ENCODE peak calls at places on chromosome 16, in nine cellular contexts. U is choroid plexus epithelial cell; J is putamen; E is HuH-7; H is A172; Z is stimulated activated CD4-positive, alpha-beta T cell treated with anti-CD3 and anti-CD28 coated beads, Interleukin-1b, Interleukin-23, amount 100 ng/mL, for 4 hours; C is GM10248; F is activated naive CD4-positive, alpha-beta T cell treated with anti-CD3 and anti-CD28 coated beads, Interleukin-2, amount 50 U/mL, for 16 hours; W is foreskin fibroblast. M is an unnamed sample.

GRCh38 chr16:50861926-50862325 is 120.0 kb downstream of the CYLD start:
- DNase-seq in Z (no peak), F (no peak), E (no peak), C (no peak), H (peak), W (peak), J (no peak), U (peak), M (peak)

GRCh38 chr16:13376174-13376573 is 474.8 kb downstream of the SHISA9 start:
- DNase-seq in J (no peak), U (no peak), H (no peak), F (no peak), C (peak), Z (no peak), E (no peak), W (no peak), M (no peak)

GRCh38 chr16:14063618-14064581 is 7.2 kb upstream of the MRTFB start:
- DNase-seq in Z (no peak), U (no peak), W (no peak), C (no peak), J (no peak), F (no peak), E (no peak), H (no peak), M (no peak)

GRCh38 chr16:28063611-28064061 is at the start of gene GSG1L:
- DNase-seq in E (no peak), H (no peak), J (no peak), W (no peak), C (no peak), Z (no peak), U (no peak), F (no peak), M (no peak)

GRCh38 chr16:51657844-51658243 is 506.8 kb upstream of the SALL1 start:
- DNase-seq in F (no peak), E (no peak), Z (no peak), C (no peak), H (no peak), W (no peak), U (no peak), J (no peak), M (peak)

GRCh38 chr16:22055881-22056280 is 36.5 kb upstream of the VWA3A start:
- DNase-seq in E (peak), U (peak), F (no peak), W (no peak), J (no peak), H (no peak), C (no peak), Z (no peak), M (no peak)

GRCh38 chr16:46607529-46607928 is 13.7 kb downstream of the SHCBP1 start:
- DNase-seq in W (peak), C (no peak), E (no peak), F (no peak), Z (no peak), U (peak), J (peak), H (peak), M (peak)

GRCh38 chr16:73951541-73951940 is 345.1 kb upstream of the PSMD7 start:
- DNase-seq in J (no peak), Z (no peak), U (peak), E (no peak), F (no peak), H (no peak), C (no peak), W (no peak), M (no peak)

GRCh38 chr16:77499373-77500285 is 64.8 kb upstream of the ADAMTS18 start:
- DNase-seq in U (peak), C (no peak), F (no peak), H (peak), E (no peak), W (no peak), J (no peak), Z (no peak), M (no peak)

GRCh38 chr16:55501549-55502322 is 7.1 kb upstream of the LPCAT2 start:
- DNase-seq in Z (no peak), F (no peak), C (peak), W (no peak), J (no peak), H (no peak), U (no peak), E (no peak), M (no peak)

GRCh38 chr16:53501216-53501859 is 1.7 kb downstream of the AKTIP start:
- DNase-seq in E (no peak), J (no peak), Z (no peak), C (no peak), F (no peak), H (no peak), W (no peak), U (peak), M (no peak)

GRCh38 chr16:27446721-27447120 is 44.7 kb downstream of the IL21R start:
- DNase-seq in J (no peak), W (no peak), U (no peak), F (peak), Z (peak), E (no peak), H (no peak), C (no peak), M (no peak)

GRCh38 chr16:72763927-72764628 is 283.9 kb downstream of the ZFHX3 start:
- DNase-seq in Z (no peak), U (no peak), W (no peak), J (no peak), C (no peak), F (no peak), E (no peak), H (no peak), M (no peak)

GRCh38 chr16:53932975-53933374 is 229.0 kb downstream of the FTO start:
- DNase-seq in W (no peak), Z (no peak), C (no peak), J (no peak), F (no peak), H (no peak), U (no peak), E (no peak), M (no peak)

GRCh38 chr16:84041881-84042280 is 714 bp downstream of the SLC38A8 start:
- DNase-seq in Z (no peak), U (no peak), H (no peak), E (no peak), J (no peak), W (no peak), F (no peak), C (no peak), M (no peak)

GRCh38 chr16:5020551-5020950 is 13.2 kb downstream of the NAGPA start:
- DNase-seq in W (no peak), H (no peak), E (no peak), U (no peak), Z (no peak), F (no peak), J (peak), C (no peak), M (no peak)

GRCh38 chr16:3706253-3707145 is 10.8 kb downstream of the TRAP1 start:
- DNase-seq in E (no peak), F (no peak), U (peak), W (no peak), Z (no peak), J (no peak), H (no peak), C (no peak), M (no peak)

GRCh38 chr16:87549627-87550509 is 52.4 kb upstream of the JPH3 start:
- DNase-seq in C (no peak), W (no peak), J (no peak), E (no peak), U (no peak), Z (no peak), H (no peak), F (no peak), M (no peak)

GRCh38 chr16:55326261-55326802 is 2.3 kb downstream of the IRX6 start:
- DNase-seq in F (no peak), J (no peak), W (no peak), C (no peak), U (no peak), Z (no peak), E (no peak), H (no peak), M (no peak)

GRCh38 chr16:86497551-86498021 is 12.7 kb upstream of the FOXF1 start:
- DNase-seq in Z (no peak), W (no peak), E (no peak), F (no peak), C (no peak), J (no peak), U (no peak), H (no peak), M (no peak)

GRCh38 chr16:586047-586644 is 3.7 kb upstream of the RAB40C start:
- DNase-seq in F (no peak), W (peak), C (no peak), H (no peak), J (no peak), U (no peak), Z (no peak), E (no peak), M (no peak)

GRCh38 chr16:86338403-86339115 is 171.8 kb upstream of the FOXF1 start:
- DNase-seq in C (no peak), W (no peak), H (no peak), J (no peak), Z (no peak), U (no peak), F (no peak), E (no peak), M (no peak)